ENCODE peak calls at places on chromosomes 16 and 17, in four cellular contexts. K, C, S and L are unnamed samples.

GRCh38 chr17:44095647-44096496 is 25.3 kb downstream of the G6PC3 start:
- DNase-seq in S (peak), C (no peak), K (peak), L (peak)

GRCh38 chr17:79933863-79934652 is 94.8 kb upstream of the CBX4 start:
- DNase-seq in S (no peak), K (peak), C (no peak), L (no peak)

GRCh38 chr16:1309888-1310831 is 724 bp downstream of the UBE2I start:
- DNase-seq in S (no peak), C (no peak), K (no peak), L (peak)

GRCh38 chr16:72876981-72877373 is 171.0 kb downstream of the ZFHX3 start:
- DNase-seq in S (no peak), K (no peak), C (no peak), L (no peak)

GRCh38 chr17:72515291-72516065 is 394.7 kb downstream of the SOX9 start:
- DNase-seq in S (no peak), C (no peak), K (no peak), L (no peak)

GRCh38 chr16:83810906-83811305 is 3.1 kb downstream of the HSBP1 start:
- DNase-seq in C (no peak), S (no peak), K (no peak), L (no peak)

GRCh38 chr17:48636177-48637018 is 10.2 kb upstream of the HOXB9 start:
- DNase-seq in K (peak), C (no peak), S (no peak), L (peak)

GRCh38 chr16:58022601-58023371 is 2.8 kb upstream of the MMP15 start:
- DNase-seq in S (no peak), C (no peak), K (peak), L (peak)

GRCh38 chr17:72273301-72274056 is 152.7 kb downstream of the SOX9 start:
- DNase-seq in K (no peak), S (no peak), C (no peak), L (no peak)

GRCh38 chr16:55495616-55496289 is 13.1 kb upstream of the LPCAT2 start:
- DNase-seq in C (no peak), K (no peak), S (no peak), L (no peak)

GRCh38 chr16:26569793-26570192 is 496.9 kb upstream of the C16orf82 start:
- DNase-seq in S (no peak), C (no peak), K (peak), L (no peak)

GRCh38 chr16:63983401-63983800 is 1138.5 kb downstream of the CDH11 start:
- DNase-seq in C (no peak), S (no peak), K (no peak), L (no peak)

GRCh38 chr17:59762022-59762825 is 54.8 kb downstream of the VMP1 start:
- DNase-seq in S (no peak), K (no peak), C (peak), L (no peak)

GRCh38 chr16:82323171-82323570 is 153.1 kb upstream of the MPHOSPH6 start:
- DNase-seq in K (no peak), S (no peak), C (no peak), L (no peak)

GRCh38 chr16:24526701-24527470 is 12.5 kb upstream of the RBBP6 start:
- DNase-seq in K (no peak), C (no peak), S (no peak), L (no peak)

GRCh38 chr16:86243571-86244154 is 266.7 kb upstream of the FOXF1 start:
- DNase-seq in C (no peak), K (no peak), S (no peak), L (no peak)

GRCh38 chr17:12856451-12856850 is 67.2 kb downstream of the ARHGAP44 start:
- DNase-seq in K (no peak), C (no peak), S (no peak), L (no peak)

GRCh38 chr16:555528-556478 is 4.4 kb upstream of the PRR35 start:
- DNase-seq in K (no peak), C (no peak), S (no peak), L (no peak)

GRCh38 chr17:48047113-48047740 is 932 bp upstream of the NFE2L1 start:
- DNase-seq in K (no peak), C (no peak), S (no peak), L (no peak)

GRCh38 chr16:67541391-67542263 is 13.0 kb downstream of the RIPOR1 start:
- DNase-seq in S (no peak), C (no peak), K (no peak), L (no peak)

GRCh38 chr16:11260596-11260966 is 4.6 kb upstream of the SOCS1 start:
- DNase-seq in K (no peak), C (no peak), S (no peak), L (no peak)

GRCh38 chr17:73293480-73293911 is 18.3 kb downstream of the CDC42EP4 start:
- DNase-seq in K (no peak), S (no peak), C (peak), L (peak)

GRCh38 chr16:1010266-1010665 is 28.7 kb downstream of the SOX8 start:
- DNase-seq in C (no peak), S (no peak), K (peak), L (no peak)

GRCh38 chr17:63997341-63998048 is 656 bp upstream of the PRR29 start:
- DNase-seq in S (no peak), C (no peak), K (no peak), L (no peak)

GRCh38 chr17:20721151-20721550 is 141.6 kb downstream of the CDRT15L2 start:
- DNase-seq in K (no peak), C (no peak), S (no peak), L (no peak)

GRCh38 chr16:72787519-72788268 is 260.2 kb downstream of the ZFHX3 start:
- DNase-seq in C (no peak), S (peak), K (peak), L (peak)

GRCh38 chr17:68257924-68258323 is 10.1 kb downstream of the AMZ2 start:
- DNase-seq in K (no peak), C (no peak), S (no peak), L (no peak)

GRCh38 chr17:59332890-59333377 is 1.5 kb downstream of the YPEL2 start:
- DNase-seq in K (no peak), S (no peak), C (no peak), L (peak)

GRCh38 chr16:74455619-74456289 is 34.5 kb upstream of the CLEC18B start:
- DNase-seq in S (no peak), K (no peak), C (no peak), L (no peak)

GRCh38 chr16:24652209-24652712 is 77.2 kb upstream of the TNRC6A start:
- DNase-seq in C (no peak), K (no peak), S (no peak), L (no peak)

GRCh38 chr16:68893710-68894705 is 50.7 kb downstream of the TANGO6 start:
- DNase-seq in S (no peak), K (peak), C (no peak), L (no peak)

GRCh38 chr16:84478172-84478948 is 26.1 kb downstream of the MEAK7 start:
- DNase-seq in K (no peak), C (no peak), S (peak), L (no peak)

GRCh38 chr16:79687249-79687768 is 86.8 kb upstream of the MAF start:
- DNase-seq in S (no peak), K (no peak), C (no peak), L (no peak)

DNA sequence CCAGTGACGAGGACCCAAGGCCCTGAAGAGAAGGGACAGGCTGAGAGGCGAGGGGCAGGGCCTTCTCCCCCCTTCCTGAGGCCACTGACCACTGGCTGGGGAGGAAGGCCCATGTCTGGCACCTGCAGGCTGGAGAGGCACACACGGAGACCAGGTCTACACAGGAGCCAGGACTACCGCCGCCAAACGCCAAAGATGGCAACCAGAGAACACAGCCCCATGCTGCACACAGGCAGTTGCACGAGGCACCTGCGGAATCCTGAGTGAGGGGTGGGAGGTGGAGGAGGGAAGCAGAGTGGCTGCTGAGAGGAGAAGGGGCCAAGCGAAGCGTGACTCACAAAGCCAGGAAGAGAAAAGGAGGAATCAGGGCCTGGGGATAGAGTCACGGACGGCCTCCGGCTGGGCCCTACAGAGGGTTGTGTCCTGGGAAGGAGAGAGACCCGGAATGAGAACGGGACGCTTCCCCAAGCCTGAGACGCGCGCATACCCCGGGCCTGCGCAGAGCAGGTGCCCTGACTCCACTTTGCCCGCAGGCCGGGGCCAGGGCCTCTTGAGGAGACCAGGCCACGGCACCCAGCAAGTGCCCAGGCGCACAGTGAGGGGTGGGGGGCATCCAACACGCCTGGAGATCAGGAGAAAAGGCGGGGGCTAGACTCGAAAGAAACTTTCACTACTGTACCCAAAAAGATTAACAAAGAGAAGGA is 28.7 kb upstream of the C16orf95 start:
- DNase-seq in K (no peak), C (no peak), S (no peak), L (no peak)
- H3K27ac ChIP-seq in K (peak), C (no peak), S (no peak), L (peak)

GRCh38 chr17:50099003-50099402 is 3.9 kb downstream of the PDK2 start:
- DNase-seq in C (no peak), S (no peak), K (no peak), L (no peak)

GRCh38 chr17:50101346-50102163 is 6.4 kb downstream of the PDK2 start:
- DNase-seq in K (no peak), C (no peak), S (no peak), L (peak)

GRCh38 chr17:50100480-50100883 is 5.3 kb downstream of the PDK2 start:
- DNase-seq in K (no peak), C (no peak), S (no peak), L (no peak)

GRCh38 chr17:50102164-50102991 is 7.2 kb downstream of the PDK2 start:
- DNase-seq in K (no peak), S (no peak), C (no peak), L (no peak)

DNA sequence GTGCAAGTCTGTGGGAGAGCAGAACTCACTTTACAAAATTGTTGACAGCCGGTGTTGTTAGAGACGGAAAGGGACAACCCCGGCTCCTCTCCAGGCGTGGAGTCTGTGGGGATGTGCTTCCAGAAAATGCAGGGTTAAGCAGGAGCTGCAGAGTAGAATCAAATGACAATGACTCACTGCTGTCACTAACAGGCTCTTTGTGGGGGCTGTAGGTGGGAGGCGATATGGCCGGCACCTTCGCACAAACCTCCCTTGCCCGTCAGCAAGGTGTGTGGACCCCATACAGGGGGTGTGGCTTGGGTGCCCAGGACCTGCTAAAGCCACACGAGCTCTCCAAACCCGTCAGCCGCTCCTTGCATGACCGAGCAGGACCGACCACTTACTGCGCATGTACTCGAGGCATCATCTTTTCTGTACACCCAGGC is 5.8 kb downstream of the PDK2 start:
- DNase-seq in K (no peak), S (no peak), C (no peak), L (no peak)
- H3K27ac ChIP-seq in K (no peak), S (no peak), C (peak), L (peak)

DNA sequence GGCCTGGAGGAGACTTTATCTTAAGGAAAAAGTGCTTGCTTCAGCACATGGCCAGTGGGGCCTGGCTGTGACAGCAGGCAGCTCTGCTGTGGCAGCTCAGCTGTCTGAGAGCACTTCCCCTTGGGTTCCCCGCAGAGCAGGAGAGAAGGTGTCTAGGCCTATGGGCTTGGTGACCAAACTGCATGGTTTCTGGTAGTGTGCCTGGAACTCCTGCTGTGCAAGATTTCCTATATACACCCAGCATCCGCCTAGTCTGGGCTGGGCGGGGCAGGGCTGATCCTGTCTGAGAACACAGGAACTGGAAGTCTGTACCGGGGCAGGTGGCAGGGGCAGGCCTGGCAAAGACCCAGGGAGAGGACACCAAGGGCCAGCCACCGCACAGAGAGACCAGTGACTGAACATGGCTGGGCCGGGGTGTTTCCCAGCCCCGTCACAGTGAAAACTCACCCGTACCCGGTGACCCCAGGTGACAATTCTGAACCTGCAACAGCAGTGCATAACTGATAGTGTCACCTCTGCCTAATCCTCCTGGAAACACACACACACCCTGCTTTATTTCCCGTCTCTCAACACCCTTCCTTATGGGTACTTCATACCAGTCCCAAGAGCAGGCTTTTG is 39.3 kb downstream of the CHD9 start:
- DNase-seq in K (peak), S (no peak), C (no peak), L (no peak)
- H3K27ac ChIP-seq in K (peak), S (no peak), C (peak), L (peak)

DNA sequence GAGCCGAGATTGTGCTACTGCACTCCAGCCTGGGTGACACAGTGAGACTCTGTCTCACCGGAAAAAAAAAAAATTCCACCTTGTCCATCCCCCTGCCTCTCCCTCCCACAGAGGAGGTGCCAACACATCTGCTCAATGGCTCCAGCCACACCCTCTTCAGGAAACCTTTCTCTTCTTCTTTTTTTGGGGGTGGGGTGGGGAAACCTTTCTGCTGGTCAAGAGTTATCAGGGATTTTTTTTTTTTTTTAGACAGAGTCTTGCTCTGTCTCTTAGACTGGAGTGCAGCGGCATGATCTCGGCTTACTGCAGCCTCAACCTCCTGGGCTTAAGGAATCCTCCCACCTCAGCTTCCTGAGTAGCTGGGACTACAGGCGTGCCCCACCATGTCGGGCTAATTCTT is 18.7 kb downstream of the TNS4 start:
- DNase-seq in C (no peak), K (no peak), S (no peak), L (no peak)
- H3K27ac ChIP-seq in C (peak), K (no peak), S (no peak), L (no peak)